ENCODE peak calls at places on chromosomes 16 and 17, in nine cellular contexts. V, R, Q, O, I, S, X, U and W are unnamed samples.

GRCh38 chr16:55179858-55180585 is 144.0 kb upstream of the IRX6 start:
- DNase-seq in V (no peak), R (no peak), Q (no peak), O (no peak), I (no peak), S (no peak), X (no peak), U (no peak), W (no peak)

GRCh38 chr17:74759941-74760340 is 11.5 kb downstream of the NHERF1 start:
- DNase-seq in V (no peak), R (peak), Q (peak), O (no peak), I (no peak), S (no peak), X (no peak), U (no peak), W (no peak)

GRCh38 chr17:64007838-64008282 is 9.7 kb downstream of the PRR29 start:
- DNase-seq in V (no peak), R (no peak), Q (no peak), O (no peak), I (no peak), S (no peak), X (no peak), U (no peak), W (no peak)

GRCh38 chr16:27826893-27827289 is 236.6 kb downstream of the GSG1L start:
- DNase-seq in V (no peak), R (no peak), Q (no peak), O (no peak), I (no peak), S (no peak), X (no peak), U (no peak), W (no peak)

GRCh38 chr16:68084504-68085258 is 489 bp upstream of the NFATC3 start:
- DNase-seq in V (peak), R (peak), Q (peak), O (peak), I (peak), S (peak), X (peak), U (peak), W (peak)

GRCh38 chr17:67046398-67046797 is 2.0 kb downstream of the CACNG1 start:
- DNase-seq in V (no peak), R (no peak), Q (no peak), O (no peak), I (no peak), S (no peak), X (no peak), U (no peak), W (peak)

GRCh38 chr17:50114849-50115357 is 15.1 kb downstream of the SAMD14 start:
- DNase-seq in V (peak), R (no peak), Q (peak), O (peak), I (peak), S (peak), X (peak), U (no peak), W (peak)

GRCh38 chr16:50263940-50264929 is 2.1 kb upstream of the ADCY7 start:
- DNase-seq in V (peak), R (no peak), Q (no peak), O (no peak), I (no peak), S (no peak), X (peak), U (no peak), W (no peak)

GRCh38 chr17:58323420-58324408 is 4.9 kb downstream of the TSPOAP1 start:
- DNase-seq in V (peak), R (no peak), Q (no peak), O (no peak), I (no peak), S (no peak), X (no peak), U (no peak), W (no peak)

GRCh38 chr16:20760346-20760745 is 3.5 kb upstream of the ACSM3 start:
- DNase-seq in V (no peak), R (no peak), Q (no peak), O (no peak), I (no peak), S (no peak), X (no peak), U (no peak), W (no peak)

GRCh38 chr17:78338860-78339259 is 21.0 kb downstream of the SOCS3 start:
- DNase-seq in V (no peak), R (peak), Q (peak), O (no peak), I (no peak), S (no peak), X (no peak), U (no peak), W (no peak)

GRCh38 chr17:71398706-71399620 is 721.9 kb upstream of the SOX9 start:
- DNase-seq in V (no peak), R (no peak), Q (no peak), O (no peak), I (peak), S (no peak), X (no peak), U (no peak), W (peak)

GRCh38 chr16:55949518-55949917 is 74.3 kb upstream of the CES5A start:
- DNase-seq in V (no peak), R (no peak), Q (no peak), O (no peak), I (peak), S (no peak), X (peak), U (no peak), W (no peak)

GRCh38 chr17:59004338-59005111 is 102.2 kb downstream of the TRIM37 start:
- DNase-seq in V (peak), R (peak), Q (peak), O (peak), I (peak), S (peak), X (peak), U (peak), W (peak)

GRCh38 chr16:30352488-30353401 is 2.4 kb downstream of the CD2BP2 start:
- DNase-seq in V (no peak), R (no peak), Q (no peak), O (no peak), I (no peak), S (no peak), X (no peak), U (no peak), W (peak)

GRCh38 chr16:58020628-58021521 is 4.7 kb upstream of the MMP15 start:
- DNase-seq in V (peak), R (peak), Q (peak), O (peak), I (peak), S (peak), X (peak), U (peak), W (peak)

GRCh38 chr17:83024205-83024971 is 55.0 kb upstream of the METRNL start:
- DNase-seq in V (peak), R (no peak), Q (no peak), O (no peak), I (no peak), S (no peak), X (no peak), U (no peak), W (no peak)

GRCh38 chr17:52947418-52947817 is 788.9 kb upstream of the CA10 start:
- DNase-seq in V (no peak), R (no peak), Q (no peak), O (no peak), I (no peak), S (no peak), X (no peak), U (no peak), W (no peak)

GRCh38 chr16:88921603-88921995 is 55.1 kb upstream of the PABPN1L start:
- DNase-seq in V (no peak), R (no peak), Q (no peak), O (no peak), I (no peak), S (no peak), X (no peak), U (no peak), W (no peak)

GRCh38 chr16:35425270-35425669 is 1965.9 kb downstream of the TP53TG3F start:
- DNase-seq in V (no peak), R (no peak), Q (no peak), O (no peak), I (no peak), S (no peak), X (no peak), U (no peak), W (no peak)

GRCh38 chr16:54284931-54285413 is 1.6 kb downstream of the IRX3 start:
- DNase-seq in V (no peak), R (no peak), Q (no peak), O (no peak), I (no peak), S (peak), X (no peak), U (no peak), W (peak)

GRCh38 chr16:87002717-87003413 is 314.3 kb downstream of the C16orf95 start:
- DNase-seq in V (no peak), R (no peak), Q (no peak), O (no peak), I (no peak), S (no peak), X (no peak), U (no peak), W (peak)

GRCh38 chr17:43599835-43600234 is 53.7 kb upstream of the ETV4 start:
- DNase-seq in V (no peak), R (no peak), Q (no peak), O (no peak), I (peak), S (no peak), X (peak), U (no peak), W (peak)

GRCh38 chr17:82716383-82717181 is at the start of gene FN3KRP:
- DNase-seq in V (peak), R (peak), Q (peak), O (peak), I (peak), S (peak), X (peak), U (peak), W (peak)

GRCh38 chr17:28864991-28865849 is 10.4 kb downstream of the ERAL1 start:
- DNase-seq in V (no peak), R (no peak), Q (no peak), O (no peak), I (no peak), S (peak), X (no peak), U (no peak), W (no peak)

GRCh38 chr17:49438885-49439284 is 24.2 kb upstream of the PHB1 start:
- DNase-seq in V (no peak), R (no peak), Q (no peak), O (no peak), I (no peak), S (no peak), X (no peak), U (no peak), W (peak)

GRCh38 chr17:42980766-42981397 is 517 bp downstream of the RUNDC1 start:
- DNase-seq in V (peak), R (peak), Q (peak), O (peak), I (peak), S (peak), X (peak), U (peak), W (peak)

GRCh38 chr17:83182620-83183063 is 103.2 kb downstream of the METRNL start:
- DNase-seq in V (no peak), R (no peak), Q (no peak), O (no peak), I (no peak), S (no peak), X (no peak), U (no peak), W (no peak)

GRCh38 chr16:72937360-72937759 is 110.6 kb downstream of the ZFHX3 start:
- DNase-seq in V (no peak), R (no peak), Q (no peak), O (no peak), I (no peak), S (no peak), X (no peak), U (no peak), W (peak)

GRCh38 chr17:77328823-77329740 is 188.3 kb downstream of the SEC14L1 start:
- DNase-seq in V (no peak), R (no peak), Q (no peak), O (no peak), I (no peak), S (no peak), X (no peak), U (no peak), W (no peak)

GRCh38 chr17:50774225-50774803 is 7.0 kb upstream of the ANKRD40CL start:
- DNase-seq in V (no peak), R (no peak), Q (no peak), O (no peak), I (no peak), S (no peak), X (no peak), U (no peak), W (no peak)